ENCODE peak calls at places on chromosomes 6 and 20, in nine cellular contexts. G, Q, I, X, U, F, H, B and M are unnamed samples.
A peak's percentile ranks its signal among the peaks of the same experiment; 100 is the strongest.

GRCh38 chr6:126631343-126631742 is 291.4 kb downstream of the CENPW start:
- DNase-seq in I (no peak), G (no peak), B (no peak), H (no peak), Q (peak; percentile 33), F (peak; percentile 53), X (no peak), U (no peak), M (no peak)

GRCh38 chr20:50284811-50285375 is 94.3 kb downstream of the CEBPB start:
- DNase-seq in X (no peak), B (peak; percentile 60), Q (peak; percentile 51), H (no peak), G (no peak), U (no peak), I (no peak), F (no peak), M (no peak)

GRCh38 chr6:1088441-1089001 is 223.4 kb upstream of the FOXQ1 start:
- DNase-seq in B (no peak), F (no peak), U (no peak), G (no peak), X (no peak), H (no peak), I (no peak), Q (no peak), M (no peak)

GRCh38 chr6:54892831-54893230 is 46.3 kb downstream of the FAM83B start:
- DNase-seq in U (no peak), X (no peak), G (no peak), B (peak; percentile 20), H (no peak), F (peak; percentile 69), I (no peak), Q (peak; percentile 69), M (peak; percentile 24)

GRCh38 chr6:1136415-1136774 is 175.5 kb upstream of the FOXQ1 start:
- DNase-seq in B (peak; percentile 77), X (no peak), Q (peak; percentile 97), H (no peak), I (no peak), G (no peak), F (peak; percentile 90), U (no peak), M (peak; percentile 59)

GRCh38 chr6:168388641-168389633 is 52.0 kb upstream of the SMOC2 start:
- DNase-seq in B (no peak), Q (no peak), I (no peak), F (no peak), X (peak; percentile 10), U (no peak), G (no peak), H (no peak), M (no peak)

GRCh38 chr6:46684771-46685170 is 2.9 kb upstream of the TDRD6 start:
- DNase-seq in U (no peak), I (no peak), X (no peak), G (no peak), F (no peak), B (peak; percentile 75), Q (peak; percentile 61), H (no peak), M (peak; percentile 17)

GRCh38 chr6:29516108-29516507 is 28.4 kb upstream of the MAS1L start:
- DNase-seq in H (no peak), I (peak; percentile 44), G (peak; percentile 43), Q (peak; percentile 57), X (no peak), F (peak; percentile 1), B (peak; percentile 44), U (no peak), M (no peak)

GRCh38 chr20:61933951-61934715 is 131.5 kb downstream of the TAF4 start:
- DNase-seq in X (no peak), F (no peak), I (no peak), H (no peak), B (no peak), U (no peak), G (no peak), Q (no peak), M (no peak)